ENCODE peak calls at places on chromosomes 3 and 15, in eight cellular contexts. H, I, J, O, Z, Q, N and P are unnamed samples.

GRCh38 chr3:118755402-118755801 is 279.2 kb downstream of the IGSF11 start:
- DNase-seq in H (no peak), I (no peak), J (no peak), O (no peak), Z (no peak), Q (no peak), N (no peak), P (no peak)

GRCh38 chr3:42266085-42266484 is at the start of gene CCK:
- DNase-seq in H (no peak), I (no peak), J (no peak), O (no peak), Z (no peak), Q (no peak), N (no peak), P (no peak)

GRCh38 chr15:70710714-70711113 is 52.6 kb downstream of the UACA start:
- DNase-seq in H (no peak), I (no peak), J (no peak), O (no peak), Z (no peak), Q (no peak), N (no peak), P (no peak)

GRCh38 chr15:76577879-76578512 is 241.4 kb downstream of the ISL2 start:
- DNase-seq in H (no peak), I (no peak), J (no peak), O (no peak), Z (no peak), Q (no peak), N (peak; percentile 1), P (peak; percentile 54)

GRCh38 chr15:56496635-56497034 is 31.7 kb upstream of the MNS1 start:
- DNase-seq in H (peak; percentile 77), I (no peak), J (peak; percentile 66), O (peak; percentile 77), Z (peak; percentile 86), Q (peak; percentile 79), N (peak; percentile 48), P (peak; percentile 9)

GRCh38 chr15:53648934-53649333 is 110.5 kb downstream of the WDR72 start:
- DNase-seq in H (no peak), I (no peak), J (no peak), O (no peak), Z (no peak), Q (no peak), N (no peak), P (no peak)

GRCh38 chr3:157856078-157856939 is 249.9 kb downstream of the SHOX2 start:
- DNase-seq in H (no peak), I (no peak), J (no peak), O (no peak), Z (no peak), Q (no peak), N (peak; percentile 56), P (no peak)

GRCh38 chr3:12869025-12869695 is 27.8 kb upstream of the RPL32 start:
- DNase-seq in H (peak; percentile 31), I (peak; percentile 84), J (peak; percentile 93), O (peak; percentile 76), Z (no peak), Q (no peak), N (no peak), P (no peak)

GRCh38 chr15:94607176-94607654 is 375.9 kb downstream of the MCTP2 start:
- DNase-seq in H (no peak), I (no peak), J (no peak), O (no peak), Z (peak; percentile 28), Q (no peak), N (peak; percentile 6), P (no peak)

GRCh38 chr3:5220667-5221431 is 33.3 kb downstream of the EDEM1 start:
- DNase-seq in H (no peak), I (no peak), J (no peak), O (no peak), Z (no peak), Q (no peak), N (no peak), P (no peak)

GRCh38 chr3:5220193-5220592 is 32.7 kb downstream of the EDEM1 start:
- DNase-seq in H (no peak), I (no peak), J (no peak), O (no peak), Z (no peak), Q (no peak), N (no peak), P (no peak)

GRCh38 chr3:5219216-5219615 is 31.7 kb downstream of the EDEM1 start:
- DNase-seq in H (no peak), I (no peak), J (peak; percentile 33), O (no peak), Z (no peak), Q (no peak), N (no peak), P (no peak)

GRCh38 chr3:5217824-5218595 is 30.5 kb downstream of the EDEM1 start:
- DNase-seq in H (no peak), I (no peak), J (no peak), O (peak; percentile 35), Z (peak; percentile 78), Q (peak; percentile 51), N (no peak), P (no peak)

DNA sequence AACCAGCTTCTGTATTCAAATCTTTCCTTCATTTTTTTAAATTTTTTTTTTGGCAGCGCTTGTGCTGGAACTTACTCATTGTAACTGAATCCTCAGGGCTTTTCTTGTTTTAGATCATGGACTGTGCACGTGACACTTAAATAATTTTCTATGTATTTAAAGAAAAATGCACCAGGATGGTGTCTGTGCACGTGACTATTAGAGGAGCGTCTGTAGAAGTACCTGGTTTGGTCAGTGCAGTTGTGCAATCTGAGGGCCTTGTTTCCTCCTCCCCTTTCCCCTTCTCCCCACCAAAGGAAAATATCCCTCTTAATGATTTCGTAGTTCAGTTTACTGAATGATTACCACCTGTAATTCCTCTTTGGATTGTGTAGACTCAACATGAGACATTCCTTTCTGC is 31.3 kb downstream of the EDEM1 start:
- DNase-seq in H (no peak), I (no peak), J (no peak), O (no peak), Z (peak; percentile 24), Q (no peak), N (no peak), P (no peak)
- H3K4me2 ChIP-seq in H (no peak overlapping the region), I (no peak overlapping the region), J (peak overlapping the region; percentile 58), O (no peak overlapping the region), Z (no peak overlapping the region), Q (no peak overlapping the region), N (no peak overlapping the region), P (no peak overlapping the region)

GRCh38 chr3:71438904-71439303 is 144.6 kb downstream of the FOXP1 start:
- DNase-seq in H (no peak), I (no peak), J (no peak), O (no peak), Z (no peak), Q (no peak), N (no peak), P (no peak)
- H3K27ac ChIP-seq in H (no peak overlapping the region), I (no peak overlapping the region), J (no peak overlapping the region), O (no peak overlapping the region), Z (no peak overlapping the region), Q (no peak overlapping the region), N (no peak overlapping the region), P (no peak overlapping the region)

GRCh38 chr3:189820365-189820720 is 189.2 kb downstream of the TP63 start:
- DNase-seq in H (no peak), I (no peak), J (no peak), O (no peak), Z (no peak), Q (no peak), N (no peak), P (no peak)
- H3K4me2 ChIP-seq in H (no peak overlapping the region), I (no peak overlapping the region), J (peak overlapping the region; percentile 30), O (no peak overlapping the region), Z (no peak overlapping the region), Q (no peak overlapping the region), N (no peak overlapping the region), P (peak overlapping the region; percentile 4)

DNA sequence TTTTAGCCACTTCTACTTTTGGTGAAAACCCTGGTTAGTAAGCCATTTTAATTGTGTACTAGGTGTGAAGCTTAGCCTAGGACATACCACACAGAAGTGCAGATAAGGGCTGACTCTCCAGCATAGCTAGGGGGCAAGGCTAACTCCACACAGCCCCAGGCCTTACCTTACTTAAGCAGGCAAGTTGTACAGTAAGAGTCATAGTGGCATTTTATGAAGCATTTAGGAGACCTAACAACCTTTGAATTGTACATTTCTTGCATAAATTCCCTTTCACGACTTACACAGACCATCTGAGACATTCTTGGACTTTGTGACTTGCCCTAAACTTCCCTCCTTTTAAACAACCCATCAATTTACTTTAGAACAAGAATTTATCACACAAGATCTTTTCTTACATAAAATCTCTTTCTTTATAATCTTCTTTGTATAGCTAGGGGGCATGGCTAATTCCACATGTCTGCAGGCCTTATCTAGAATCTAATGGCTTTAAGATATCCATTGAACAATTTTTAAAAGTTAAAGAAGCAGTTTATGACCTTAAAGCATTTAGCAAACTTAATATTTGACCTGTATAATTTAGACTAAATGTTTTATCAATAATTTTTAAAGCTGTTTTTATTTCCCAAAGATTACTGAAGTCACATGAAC is 18.7 kb upstream of the SKIL start:
- DNase-seq in H (no peak), I (no peak), J (no peak), O (no peak), Z (no peak), Q (no peak), N (no peak), P (no peak)
- H3K27ac ChIP-seq in H (no peak overlapping the region), I (no peak overlapping the region), J (no peak overlapping the region), O (no peak overlapping the region), Z (no peak overlapping the region), Q (no peak overlapping the region), N (no peak overlapping the region), P (no peak overlapping the region)

GRCh38 chr3:57556459-57557087 is 499 bp downstream of the PDE12 start:
- DNase-seq in H (peak; percentile 13), I (no peak), J (no peak), O (peak; percentile 50), Z (no peak), Q (no peak), N (no peak), P (no peak)
- H3K4me2 ChIP-seq in H (peak overlapping the region; percentile 96), I (peak overlapping the region; percentile 75), J (peak overlapping the region; percentile 93), O (peak overlapping the region; percentile 98), Z (peak overlapping the region; percentile 90), Q (peak overlapping the region; percentile 96), N (peak overlapping the region; percentile 95), P (peak overlapping the region; percentile 71)

GRCh38 chr3:29215948-29216347 is 64.9 kb upstream of the RBMS3 start:
- DNase-seq in H (no peak), I (no peak), J (no peak), O (no peak), Z (peak; percentile 8), Q (peak; percentile 53), N (no peak), P (no peak)

GRCh38 chr3:29212789-29213433 is 68.0 kb upstream of the RBMS3 start:
- DNase-seq in H (no peak), I (no peak), J (no peak), O (no peak), Z (no peak), Q (no peak), N (no peak), P (no peak)
- H3K27ac ChIP-seq in H (no peak overlapping the region), I (no peak overlapping the region), J (no peak overlapping the region), O (no peak overlapping the region), Z (no peak overlapping the region), Q (no peak overlapping the region), N (no peak overlapping the region), P (no peak overlapping the region)

DNA sequence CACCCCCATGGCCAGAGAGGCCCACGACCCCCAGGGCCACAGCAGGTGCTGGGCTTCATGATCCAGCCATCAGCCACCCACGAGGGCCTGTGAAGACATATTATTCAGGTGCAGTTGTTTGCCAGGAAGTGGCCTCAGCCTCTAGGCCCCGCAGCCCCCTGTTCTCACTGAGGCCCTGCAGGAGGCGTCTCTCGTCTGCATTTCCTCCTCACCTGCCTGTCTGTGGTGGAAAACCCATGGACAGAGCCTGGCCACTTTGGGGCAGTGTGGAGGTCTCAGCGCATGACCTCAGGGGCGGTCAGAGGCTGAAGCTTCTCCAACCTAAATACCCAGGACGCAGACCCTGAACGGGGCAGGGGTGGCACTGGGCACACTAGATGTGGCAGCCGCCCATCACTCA is 18.6 kb downstream of the UROC1 start:
- DNase-seq in H (no peak), I (peak; percentile 71), J (peak; percentile 46), O (no peak), Z (no peak), Q (no peak), N (no peak), P (no peak)
- H3K4me2 ChIP-seq in H (no peak overlapping the region), I (no peak overlapping the region), J (no peak overlapping the region), O (no peak overlapping the region), Z (no peak overlapping the region), Q (no peak overlapping the region), N (no peak overlapping the region), P (no peak overlapping the region)